ENCODE peak calls at places on chromosome 12, in four cellular contexts. I is SK-MEL-5, U is Kasumi-1, Q is cardiac muscle cell. G is an unnamed sample.

GRCh38 chr12:19236656-19237055 is 107.1 kb downstream of the PLEKHA5 start:
- DNase-seq in I (peak; percentile 97), U (no peak), Q (peak; percentile 65), G (peak; percentile 88)

GRCh38 chr12:124030510-124030909 is 57.5 kb downstream of the ZNF664 start:
- DNase-seq in I (no peak), U (no peak), Q (peak; percentile 79), G (no peak)

GRCh38 chr12:2411011-2411410 is 358.2 kb downstream of the CACNA1C start:
- DNase-seq in I (no peak), U (no peak), Q (no peak), G (no peak)

GRCh38 chr12:16449459-16449858 is 102.0 kb downstream of the MGST1 start:
- DNase-seq in I (no peak), U (no peak), Q (peak; percentile 11), G (no peak)

GRCh38 chr12:17793854-17794253 is 296.1 kb downstream of the RERGL start:
- DNase-seq in I (no peak), U (no peak), Q (no peak), G (peak; percentile 32)

GRCh38 chr12:115388139-115388538 is 704.2 kb upstream of the TBX3 start:
- DNase-seq in I (no peak), U (no peak), Q (no peak), G (no peak)

GRCh38 chr12:46369474-46370379 is 2.8 kb downstream of the SLC38A2 start:
- DNase-seq in I (no peak), U (no peak), Q (peak; percentile 65), G (no peak)

GRCh38 chr12:85350356-85350755 is 70.3 kb downstream of the ALX1 start:
- DNase-seq in I (no peak), U (no peak), Q (no peak), G (no peak)

GRCh38 chr12:20555015-20555414 is 140.1 kb upstream of the SLCO1C1 start:
- DNase-seq in I (no peak), U (no peak), Q (no peak), G (no peak)

GRCh38 chr12:103140217-103140616 is 182.7 kb downstream of the ASCL1 start:
- DNase-seq in I (no peak), U (no peak), Q (no peak), G (no peak)

GRCh38 chr12:109580684-109581333 is 7.2 kb downstream of the MVK start:
- DNase-seq in I (no peak), U (no peak), Q (no peak), G (no peak)